ENCODE peak calls at places on chromosomes 12 and 14, in six cellular contexts. J is iPS DF 6.9; O is CD8-positive, alpha-beta memory T cell; W is mucosa of descending colon; B is sigmoid colon; F is adrenal gland. K is an unnamed sample.
A peak's percentile ranks its signal among the peaks of the same experiment; 100 is the strongest.

GRCh38 chr14:68719634-68720384 is 73.1 kb downstream of the ZFP36L1 start:
- DNase-seq in O (peak; percentile 62), W (no peak), F (no peak), J (no peak), B (no peak), K (no peak)

GRCh38 chr14:28875937-28876910 is 109.6 kb downstream of the FOXG1 start:
- DNase-seq in W (no peak), O (no peak), F (no peak), B (no peak), J (no peak), K (no peak)

GRCh38 chr14:92759300-92759678 is 10.9 kb upstream of the LGMN start:
- DNase-seq in O (no peak), J (no peak), B (no peak), F (no peak), W (peak; percentile 48), K (no peak)

GRCh38 chr12:78192979-78193378 is 362.3 kb downstream of the NAV3 start:
- DNase-seq in F (no peak), J (no peak), O (no peak), B (no peak), W (no peak), K (no peak)

GRCh38 chr14:68884031-68885030 is 91.5 kb upstream of the ZFP36L1 start:
- DNase-seq in F (peak; percentile 50), W (no peak), O (no peak), J (no peak), B (peak; percentile 93), K (no peak)

GRCh38 chr14:57737598-57737997 is 128.3 kb downstream of the SLC35F4 start:
- DNase-seq in J (no peak), F (no peak), O (no peak), W (no peak), B (no peak), K (no peak)

GRCh38 chr12:89697256-89697655 is 11.4 kb downstream of the ATP2B1 start:
- DNase-seq in J (no peak), W (no peak), O (no peak), B (no peak), F (no peak), K (no peak)

GRCh38 chr12:121099779-121100178 is 32.9 kb upstream of the P2RX7 start:
- DNase-seq in J (no peak), B (no peak), F (no peak), O (no peak), W (no peak), K (no peak)

GRCh38 chr12:26271889-26272492 is 76.6 kb downstream of the SSPN start:
- DNase-seq in F (peak; percentile 51), J (no peak), B (peak; percentile 89), W (peak; percentile 86), O (no peak), K (no peak)

GRCh38 chr14:102097441-102098135 is 10.7 kb upstream of the HSP90AA1 start:
- DNase-seq in F (no peak), W (peak; percentile 41), J (no peak), B (peak; percentile 21), O (no peak), K (no peak)

GRCh38 chr14:70640938-70641547 is 673 bp upstream of the TTC9 start:
- DNase-seq in J (no peak), O (peak; percentile 50), B (peak; percentile 72), F (peak; percentile 40), W (peak; percentile 41), K (peak; percentile 32)

GRCh38 chr12:123145211-123145610 is 5.7 kb downstream of the PITPNM2 start:
- DNase-seq in J (no peak), F (peak; percentile 18), W (no peak), O (no peak), B (no peak), K (no peak)

GRCh38 chr12:27179399-27180214 is 64.5 kb upstream of the STK38L start:
- DNase-seq in O (no peak), J (no peak), W (no peak), B (no peak), F (no peak), K (no peak)

GRCh38 chr12:55839345-55840140 is 3.2 kb downstream of the MMP19 start:
- DNase-seq in W (no peak), F (no peak), J (no peak), B (no peak), O (no peak), K (no peak)

GRCh38 chr12:51334774-51335173 is 10.8 kb upstream of the BIN2 start:
- DNase-seq in O (no peak), J (no peak), F (no peak), B (no peak), W (peak; percentile 44), K (no peak)

GRCh38 chr12:122100568-122100967 is 22.0 kb downstream of the MLXIP start:
- DNase-seq in W (no peak), B (no peak), O (no peak), F (no peak), J (no peak), K (no peak)

GRCh38 chr14:92726135-92726932 is 22.1 kb downstream of the LGMN start:
- DNase-seq in O (peak; percentile 35), W (peak; percentile 84), B (peak; percentile 83), J (no peak), F (peak; percentile 85), K (no peak)

GRCh38 chr14:96039633-96040311 is 610 bp downstream of the C14orf132 start:
- DNase-seq in J (no peak), W (no peak), B (peak; percentile 70), O (no peak), F (peak; percentile 32), K (no peak)

GRCh38 chr14:96648506-96649326 is 146.5 kb downstream of the PAPOLA start:
- DNase-seq in W (no peak), J (no peak), F (no peak), O (no peak), B (no peak), K (no peak)

GRCh38 chr14:72830786-72831583 is 62.9 kb downstream of the DPF3 start:
- DNase-seq in B (peak; percentile 87), O (no peak), W (peak; percentile 95), F (peak; percentile 49), J (no peak), K (no peak)

GRCh38 chr14:36662543-36663403 is 1.1 kb downstream of the PAX9 start:
- DNase-seq in O (no peak), B (no peak), F (no peak), J (no peak), W (no peak), K (no peak)

GRCh38 chr14:36662258-36662542 is 540 bp downstream of the PAX9 start:
- DNase-seq in O (no peak), W (no peak), F (no peak), J (no peak), B (no peak), K (no peak)

GRCh38 chr14:36659822-36660735 is 1.6 kb upstream of the PAX9 start:
- DNase-seq in F (no peak), W (no peak), O (no peak), J (no peak), B (no peak), K (no peak)

GRCh38 chr14:36660736-36661505 is 739 bp upstream of the PAX9 start:
- DNase-seq in O (no peak), W (no peak), F (no peak), B (no peak), J (no peak), K (no peak)

DNA sequence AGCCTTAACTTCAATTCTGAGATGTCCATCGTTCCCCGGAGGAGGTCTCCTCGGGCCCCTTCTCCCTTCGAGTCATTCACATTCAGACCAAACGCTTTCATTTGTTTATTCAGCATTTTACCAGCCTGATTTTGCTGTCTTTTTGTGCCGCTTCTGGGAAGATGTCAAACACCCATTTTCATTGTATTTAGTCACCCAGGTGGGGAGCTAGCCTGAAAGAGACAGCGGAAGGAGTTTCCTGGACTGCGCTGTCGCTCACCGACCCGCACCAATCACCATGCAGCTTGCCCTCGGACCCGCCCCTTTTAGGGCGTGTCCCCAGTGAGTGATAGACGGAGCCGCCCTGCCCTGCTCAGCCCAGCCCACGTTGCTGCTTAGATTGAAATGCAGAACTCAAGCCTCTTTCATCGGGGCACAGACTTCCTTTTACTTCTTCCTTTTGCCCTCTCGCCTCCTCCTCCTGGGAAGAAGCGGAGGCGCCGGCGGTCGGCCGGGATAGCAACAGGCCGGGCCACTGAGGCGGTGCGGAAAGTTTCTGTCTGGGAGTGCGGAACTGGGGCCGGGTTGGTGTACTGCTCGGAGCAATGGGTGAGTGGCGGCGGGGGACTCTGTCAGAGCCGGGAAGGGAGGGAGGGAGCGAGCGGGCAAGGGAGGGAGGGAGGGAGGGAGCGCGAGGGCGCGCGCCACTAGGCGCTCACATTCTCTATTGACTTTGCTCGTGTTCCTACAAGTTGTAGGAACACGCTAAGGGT is at the start of gene PAX9:
- DNase-seq in J (no peak), F (peak; percentile 56), W (peak; percentile 96), B (no peak), O (no peak), K (no peak)
- H3K4me1 ChIP-seq in J (peaks cover 9% of the 10 kb centered on the region), F (peaks cover 37% of the 10 kb centered on the region), W (peaks cover 46% of the 10 kb centered on the region), B (peaks cover 68% of the 10 kb centered on the region), O (peaks cover 7% of the 10 kb centered on the region), K (peaks cover 15% of the 10 kb centered on the region)

GRCh38 chr12:6215932-6216494 is 15.8 kb downstream of the CD9 start:
- DNase-seq in J (no peak), F (peak; percentile 97), B (peak; percentile 96), W (peak; percentile 86), O (no peak), K (no peak)
- H3K4me1 ChIP-seq in J (peaks cover 20% of the 10 kb centered on the region), F (peaks cover 69% of the 10 kb centered on the region), B (peaks cover 97% of the 10 kb centered on the region), W (peaks cover 66% of the 10 kb centered on the region), O (no peaks in the 10 kb centered on the region), K (no peaks in the 10 kb centered on the region)

DNA sequence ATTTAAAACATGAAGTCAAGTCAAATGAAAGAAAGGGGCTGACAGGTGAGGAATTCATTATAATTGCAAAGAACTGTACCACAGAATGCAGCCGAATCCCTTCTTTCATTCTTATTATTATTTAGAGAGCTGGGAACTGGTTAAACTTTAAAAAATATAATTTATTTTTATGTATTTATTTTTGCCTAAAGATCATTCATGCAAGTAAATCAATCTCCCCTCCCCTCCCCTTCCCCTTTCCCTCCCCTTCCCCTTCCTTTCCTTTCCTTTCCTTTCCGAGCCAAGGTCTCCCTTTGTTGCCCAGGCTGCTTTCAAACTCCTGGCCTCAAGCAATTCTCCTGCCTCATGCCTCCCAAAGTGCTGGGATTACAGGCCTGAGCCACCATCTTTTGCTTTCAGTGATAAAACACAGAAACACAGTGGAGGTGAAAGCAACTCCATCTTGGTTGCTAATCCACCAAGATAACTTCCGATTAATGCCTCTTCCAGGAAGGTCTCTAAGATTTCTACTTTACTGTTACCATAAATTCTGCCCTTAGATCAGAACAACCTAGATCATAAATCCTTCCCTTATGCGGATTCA is 6.0 kb upstream of the UBC start:
- DNase-seq in J (no peak), O (no peak), F (peak; percentile 9), W (no peak), B (no peak), K (no peak)
- H3K4me1 ChIP-seq in J (peaks cover 1% of the 10 kb centered on the region), O (peaks cover 67% of the 10 kb centered on the region), F (peaks cover 57% of the 10 kb centered on the region), W (peaks cover 47% of the 10 kb centered on the region), B (peaks cover 55% of the 10 kb centered on the region), K (peaks cover 59% of the 10 kb centered on the region)

DNA sequence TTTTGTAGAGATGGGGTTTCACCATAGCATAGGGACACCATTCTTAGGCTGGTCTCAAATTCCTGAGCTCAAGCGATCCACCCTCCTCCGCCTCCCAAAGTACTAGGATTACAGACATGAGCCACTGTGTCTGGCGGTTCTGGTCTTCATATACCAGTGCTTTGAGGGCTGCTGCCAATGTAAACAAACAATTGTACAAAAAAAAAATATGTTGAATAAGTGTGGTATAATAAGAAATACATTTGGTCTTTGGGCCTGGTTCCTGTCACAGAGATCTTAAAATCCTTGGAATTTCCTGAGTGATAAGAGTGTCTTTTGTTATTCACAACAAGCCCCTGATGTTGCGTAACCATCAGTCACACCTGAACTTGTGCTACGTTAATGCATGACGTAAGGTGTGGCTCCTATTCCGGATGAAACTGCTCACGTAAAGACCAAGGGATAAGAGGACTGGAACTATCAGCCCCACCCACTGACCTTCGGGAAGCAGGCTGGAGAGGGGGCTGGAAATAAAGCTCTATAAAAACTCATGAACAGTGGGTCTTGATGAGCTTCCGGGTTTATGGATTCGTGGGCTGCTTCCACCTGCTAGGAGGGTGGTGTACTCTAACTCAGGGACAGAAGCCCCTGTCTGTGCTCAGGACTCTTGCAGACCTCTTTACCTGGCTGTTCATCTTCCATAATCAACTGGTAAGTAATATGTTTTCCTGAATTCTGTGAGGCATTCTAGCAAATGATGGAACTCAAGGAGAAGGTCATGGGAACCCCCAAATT is 16.5 kb upstream of the RIMKLB start:
- DNase-seq in W (peak; percentile 9), F (no peak), J (no peak), B (no peak), O (no peak), K (no peak)
- H3K4me1 ChIP-seq in W (peaks cover 4% of the 10 kb centered on the region), F (no peaks in the 10 kb centered on the region), J (peaks cover 5% of the 10 kb centered on the region), B (peaks cover 10% of the 10 kb centered on the region), O (no peaks in the 10 kb centered on the region), K (peaks cover 5% of the 10 kb centered on the region)